ENCODE peak calls at places on chromosomes 5 and 9, in seven cellular contexts. X is omental fat pad; C is bronchial epithelial cell; Z is cardiac muscle cell; F is activated B cell treated with CpG ODN at 0.5 μM for 24 hours; V is CD4-positive, alpha-beta T cell; T is astrocyte of the spinal cord. P is an unnamed sample.

GRCh38 chr5:143213851-143214363 is 189.6 kb downstream of the NR3C1 start:
- DNase-seq in X (no peak), C (no peak), Z (no peak), F (no peak), V (no peak), T (peak), P (no peak)

GRCh38 chr9:34985311-34985899 is 4.1 kb upstream of the DNAJB5 start:
- DNase-seq in X (peak), C (peak), Z (peak), F (no peak), V (peak), T (peak), P (no peak)

GRCh38 chr5:148957591-148958202 is 105.2 kb downstream of the SH3TC2 start:
- DNase-seq in X (no peak), C (peak), Z (peak), F (peak), V (peak), T (peak), P (no peak)

GRCh38 chr9:6782981-6783380 is 25.2 kb downstream of the KDM4C start:
- DNase-seq in X (no peak), C (no peak), Z (no peak), F (no peak), V (no peak), T (no peak), P (no peak)

GRCh38 chr9:84387821-84388220 is 47.3 kb upstream of the SLC28A3 start:
- DNase-seq in X (no peak), C (no peak), Z (no peak), F (no peak), V (no peak), T (no peak), P (no peak)

GRCh38 chr5:3818612-3819011 is 223.0 kb downstream of the IRX1 start:
- DNase-seq in X (no peak), C (no peak), Z (no peak), F (no peak), V (no peak), T (no peak), P (no peak)

GRCh38 chr5:124963236-124963929 is 216.9 kb upstream of the ZNF608 start:
- DNase-seq in X (no peak), C (peak), Z (peak), F (no peak), V (no peak), T (peak), P (no peak)

GRCh38 chr9:127614961-127615360 is 2.9 kb downstream of the STXBP1 start:
- DNase-seq in X (no peak), C (no peak), Z (no peak), F (no peak), V (no peak), T (no peak), P (no peak)

GRCh38 chr9:80175286-80175906 is 603.6 kb downstream of the TLE4 start:
- DNase-seq in X (no peak), C (peak), Z (peak), F (no peak), V (no peak), T (peak), P (no peak)

GRCh38 chr5:40478766-40479165 is 200.9 kb upstream of the PTGER4 start:
- DNase-seq in X (no peak), C (no peak), Z (no peak), F (no peak), V (no peak), T (no peak), P (no peak)

GRCh38 chr5:80967500-80968181 is 7.5 kb downstream of the RASGRF2 start:
- DNase-seq in X (no peak), C (peak), Z (no peak), F (no peak), V (no peak), T (peak), P (no peak)

GRCh38 chr5:141821430-141821925 is 56.7 kb downstream of the PCDH1 start:
- DNase-seq in X (no peak), C (peak), Z (peak), F (no peak), V (no peak), T (peak), P (no peak)

GRCh38 chr5:65809817-65810531 is 88.0 kb downstream of the NLN start:
- DNase-seq in X (no peak), C (no peak), Z (no peak), F (no peak), V (no peak), T (peak), P (no peak)

GRCh38 chr5:115336201-115336720 is 39.8 kb upstream of the CCDC112 start:
- DNase-seq in X (no peak), C (no peak), Z (no peak), F (no peak), V (no peak), T (no peak), P (no peak)

GRCh38 chr9:69122391-69123141 is 51.5 kb upstream of the TJP2 start:
- DNase-seq in X (no peak), C (peak), Z (peak), F (no peak), V (no peak), T (peak), P (no peak)

GRCh38 chr5:143130891-143131290 is 272.6 kb downstream of the NR3C1 start:
- DNase-seq in X (no peak), C (no peak), Z (no peak), F (no peak), V (no peak), T (no peak), P (no peak)

GRCh38 chr5:154757647-154758406 is 2.6 kb downstream of the LARP1 start:
- DNase-seq in X (no peak), C (peak), Z (no peak), F (no peak), V (peak), T (no peak), P (no peak)

GRCh38 chr9:7439355-7439978 is 360.1 kb downstream of the DMAC1 start:
- DNase-seq in X (no peak), C (peak), Z (no peak), F (no peak), V (no peak), T (peak), P (no peak)

GRCh38 chr9:125985998-125986655 is 239.0 kb downstream of the PBX3 start:
- DNase-seq in X (no peak), C (no peak), Z (no peak), F (no peak), V (no peak), T (no peak), P (peak)

GRCh38 chr5:72841756-72842535 is 25.5 kb downstream of the TNPO1 start:
- DNase-seq in X (no peak), C (no peak), Z (no peak), F (no peak), V (no peak), T (peak), P (no peak)

GRCh38 chr9:3578786-3579185 is 53.0 kb upstream of the RFX3 start:
- DNase-seq in X (no peak), C (peak), Z (no peak), F (no peak), V (no peak), T (peak), P (no peak)

GRCh38 chr5:112529525-112529924 is 110.4 kb upstream of the EPB41L4A start:
- DNase-seq in X (no peak), C (peak), Z (peak), F (no peak), V (no peak), T (no peak), P (no peak)
- TF ChIP-seq CTCF in X (no peak), C (peak), Z (peak), F (no peak), V (no peak), T (peak), P (peak)

GRCh38 chr5:9851458-9851857 is 221.3 kb upstream of the TAS2R1 start:
- DNase-seq in X (no peak), C (peak), Z (peak), F (no peak), V (no peak), T (peak), P (no peak)
- TF ChIP-seq CTCF in X (no peak), C (peak), Z (peak), F (no peak), V (no peak), T (peak), P (peak)

DNA sequence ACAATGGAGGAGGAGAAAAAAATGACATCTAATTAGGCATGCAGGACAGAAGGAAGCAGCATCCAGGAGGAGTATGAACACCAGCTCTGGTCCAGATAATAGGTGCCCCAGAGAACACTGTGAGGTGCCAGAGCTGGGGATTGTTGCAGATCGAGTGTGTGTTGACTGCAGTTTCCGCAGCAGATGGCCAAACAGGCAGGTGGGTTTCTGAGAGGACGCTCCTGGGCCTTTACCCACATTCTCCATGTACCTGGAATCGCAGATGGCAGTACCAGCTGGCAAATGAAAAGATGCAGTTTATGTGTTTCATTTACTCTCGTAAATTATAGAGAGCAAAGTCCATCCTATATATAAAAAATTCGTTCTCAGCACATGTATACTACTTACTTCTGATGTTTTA is 182.2 kb upstream of the ISL1 start:
- DNase-seq in X (no peak), C (no peak), Z (no peak), F (no peak), V (no peak), T (no peak), P (no peak)
- TF ChIP-seq CTCF in X (no peak), C (no peak), Z (no peak), F (no peak), V (no peak), T (no peak), P (no peak)

DNA sequence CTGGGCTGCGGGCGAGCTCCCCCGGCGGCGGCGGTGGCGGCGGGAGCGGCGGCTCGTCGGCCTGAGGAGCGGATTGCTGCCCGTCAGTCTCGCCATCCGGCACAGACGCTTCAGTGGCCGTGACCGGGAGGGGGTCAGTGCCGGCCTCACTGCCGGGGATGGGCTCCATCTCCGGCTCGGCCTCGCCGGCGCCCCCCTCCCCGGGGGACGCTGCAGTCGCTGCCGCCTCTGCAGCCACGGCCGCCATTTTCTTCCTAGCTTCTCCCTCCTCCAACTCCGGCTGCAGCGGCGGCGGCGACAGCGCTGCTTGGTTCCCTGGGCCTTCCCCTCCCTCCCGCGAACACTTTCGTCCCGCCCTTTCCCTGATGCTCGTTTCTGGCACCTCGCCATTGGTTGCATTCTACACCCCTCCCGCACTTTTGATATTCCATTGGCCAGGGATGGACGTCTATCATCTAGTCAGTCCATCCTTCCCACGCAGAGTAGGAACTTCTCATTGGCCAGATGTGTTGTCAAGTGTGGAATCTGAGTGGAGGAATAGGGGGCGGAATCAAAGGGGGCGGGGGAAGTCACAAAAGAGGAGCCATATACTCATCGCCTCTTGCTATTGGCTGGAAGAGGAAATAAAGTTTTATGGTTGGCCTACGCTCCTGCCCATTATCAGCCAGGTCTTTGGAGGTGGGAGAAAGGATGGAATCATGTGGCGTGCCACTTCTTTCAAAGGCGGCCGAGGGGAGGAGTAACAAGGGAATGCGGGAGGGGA is at the start of gene PWWP2A:
- DNase-seq in X (peak), C (peak), Z (peak), F (peak), V (peak), T (peak), P (peak)
- TF ChIP-seq CTCF in X (peak), C (no peak), Z (peak), F (no peak), V (no peak), T (no peak), P (peak)

GRCh38 chr5:55226934-55227737 is at the start of gene MCIDAS:
- DNase-seq in X (no peak), C (peak), Z (peak), F (peak), V (peak), T (no peak), P (peak)
- TF ChIP-seq CTCF in X (no peak), C (peak), Z (peak), F (no peak), V (peak), T (peak), P (no peak)

GRCh38 chr5:140133514-140134167 is 7.9 kb downstream of the IGIP start:
- DNase-seq in X (no peak), C (no peak), Z (no peak), F (no peak), V (no peak), T (no peak), P (no peak)
- TF ChIP-seq CTCF in X (no peak), C (no peak), Z (no peak), F (no peak), V (no peak), T (no peak), P (no peak)

GRCh38 chr5:144468542-144468941 is 297.9 kb downstream of the KCTD16 start:
- DNase-seq in X (no peak), C (no peak), Z (peak), F (no peak), V (no peak), T (peak), P (no peak)

GRCh38 chr5:144469106-144469505 is 298.4 kb downstream of the KCTD16 start:
- DNase-seq in X (no peak), C (no peak), Z (no peak), F (no peak), V (no peak), T (peak), P (no peak)

GRCh38 chr5:144473650-144474049 is 303.0 kb downstream of the KCTD16 start:
- DNase-seq in X (no peak), C (no peak), Z (no peak), F (no peak), V (no peak), T (no peak), P (no peak)

GRCh38 chr5:144465441-144465840 is 294.8 kb downstream of the KCTD16 start:
- DNase-seq in X (no peak), C (no peak), Z (no peak), F (no peak), V (no peak), T (no peak), P (no peak)

DNA sequence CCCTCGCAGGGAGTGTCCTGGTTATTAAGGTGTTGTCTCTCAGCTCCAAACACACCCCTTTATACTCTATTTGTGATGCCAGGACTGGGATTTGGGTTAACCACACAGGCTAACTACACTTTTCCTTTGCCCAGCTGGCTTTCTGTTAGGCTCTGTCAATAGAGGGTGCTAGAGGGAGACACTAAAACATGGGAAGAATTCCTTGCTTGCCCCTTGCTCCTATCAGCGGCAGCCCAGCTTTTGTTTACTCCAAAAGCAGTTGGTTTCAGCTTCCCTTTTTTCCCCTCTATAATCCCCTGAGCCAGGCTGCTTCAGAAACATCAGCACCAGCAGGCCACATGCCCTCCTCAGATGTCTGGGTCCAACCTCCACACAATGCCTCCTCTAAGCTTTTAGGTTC is 297.1 kb downstream of the KCTD16 start:
- DNase-seq in X (no peak), C (peak), Z (peak), F (no peak), V (no peak), T (peak), P (no peak)
- TF ChIP-seq CTCF in X (no peak), C (peak), Z (peak), F (no peak), V (no peak), T (peak), P (peak)

DNA sequence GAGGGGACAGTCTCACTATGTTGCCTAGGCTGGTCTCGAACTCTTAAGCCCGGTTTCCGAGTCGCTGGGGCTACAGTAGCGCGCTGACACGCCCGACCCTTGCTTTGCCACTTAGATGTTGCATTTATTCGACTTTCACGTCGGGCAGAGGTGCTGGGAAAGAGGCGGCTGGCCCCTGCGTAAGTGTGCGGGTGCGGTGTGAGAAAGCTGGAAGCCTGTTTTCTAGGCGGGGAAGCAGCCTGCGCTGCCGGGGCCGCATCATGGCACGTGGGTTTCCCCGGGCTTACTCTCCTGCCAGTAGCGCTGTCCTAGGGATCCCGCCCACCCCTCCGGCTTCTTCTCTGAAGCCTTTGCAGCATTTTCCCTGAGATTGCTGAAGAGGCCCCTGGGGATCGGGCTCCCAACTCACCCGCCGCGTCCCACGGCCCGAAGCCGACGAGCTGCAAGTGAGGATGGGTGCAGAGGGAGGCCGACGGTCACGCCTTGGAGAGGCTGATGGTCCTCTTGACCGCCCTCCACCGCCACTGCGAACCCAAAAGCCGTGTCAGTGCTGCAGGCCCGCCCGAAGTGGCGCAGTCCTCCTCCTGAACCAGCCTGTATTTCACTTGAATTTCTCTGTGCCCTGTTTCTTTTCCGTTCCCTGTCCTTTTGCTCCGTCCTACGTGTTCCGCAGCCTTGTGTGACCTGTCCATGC is 5.8 kb upstream of the TRIM41 start:
- DNase-seq in X (no peak), C (peak), Z (peak), F (peak), V (peak), T (peak), P (no peak)
- TF ChIP-seq CTCF in X (no peak), C (no peak), Z (no peak), F (no peak), V (no peak), T (peak), P (peak)

P was measured in type B pancreatic cell.